ENCODE peak calls at places on chromosome 1, in eight cellular contexts. One of them, this sample, is unnamed.

GRCh38 chr1:15765495-15766194 is 7.0 kb downstream of the FBLIM1 start:
- DNase-seq in tibial nerve: no peak
- DNase-seq in sigmoid colon: no peak
- DNase-seq in K562: peak
- DNase-seq in suprapubic skin: no peak
- DNase-seq in transverse colon: no peak
- DNase-seq in A549: no peak
- DNase-seq in H1: no peak
- DNase-seq in this sample: no peak

GRCh38 chr1:235503333-235504121 is 725 bp downstream of the B3GALNT2 start:
- DNase-seq in transverse colon: peak
- DNase-seq in H1: no peak
- DNase-seq in tibial nerve: peak
- DNase-seq in A549: peak
- DNase-seq in K562: peak
- DNase-seq in sigmoid colon: peak
- DNase-seq in suprapubic skin: no peak
- DNase-seq in this sample: peak

GRCh38 chr1:153985341-153985912 is 712 bp downstream of the RAB13 start:
- DNase-seq in H1: peak
- DNase-seq in A549: no peak
- DNase-seq in suprapubic skin: peak
- DNase-seq in K562: peak
- DNase-seq in tibial nerve: peak
- DNase-seq in sigmoid colon: peak
- DNase-seq in transverse colon: peak
- DNase-seq in this sample: peak

GRCh38 chr1:104665300-104665699 is 915.6 kb downstream of the AMY1C start:
- DNase-seq in H1: no peak
- DNase-seq in transverse colon: no peak
- DNase-seq in A549: no peak
- DNase-seq in suprapubic skin: no peak
- DNase-seq in sigmoid colon: no peak
- DNase-seq in K562: no peak
- DNase-seq in tibial nerve: no peak
- DNase-seq in this sample: no peak

GRCh38 chr1:63868220-63868897 is 94.5 kb downstream of the ROR1 start:
- DNase-seq in suprapubic skin: no peak
- DNase-seq in K562: peak
- DNase-seq in A549: peak
- DNase-seq in sigmoid colon: peak
- DNase-seq in tibial nerve: no peak
- DNase-seq in transverse colon: no peak
- DNase-seq in H1: no peak
- DNase-seq in this sample: no peak

GRCh38 chr1:19028546-19029129 is 72.2 kb upstream of the IFFO2 start:
- DNase-seq in tibial nerve: no peak
- DNase-seq in A549: no peak
- DNase-seq in H1: no peak
- DNase-seq in K562: no peak
- DNase-seq in transverse colon: no peak
- DNase-seq in sigmoid colon: no peak
- DNase-seq in suprapubic skin: peak
- DNase-seq in this sample: no peak

GRCh38 chr1:245258271-245258920 is 103.6 kb downstream of the KIF26B start:
- DNase-seq in suprapubic skin: no peak
- DNase-seq in A549: no peak
- DNase-seq in K562: no peak
- DNase-seq in transverse colon: peak
- DNase-seq in H1: peak
- DNase-seq in sigmoid colon: no peak
- DNase-seq in tibial nerve: no peak
- DNase-seq in this sample: no peak

GRCh38 chr1:61056674-61057439 is 25.5 kb upstream of the NFIA start:
- DNase-seq in A549: no peak
- DNase-seq in K562: peak
- DNase-seq in transverse colon: peak
- DNase-seq in sigmoid colon: peak
- DNase-seq in H1: no peak
- DNase-seq in tibial nerve: peak
- DNase-seq in suprapubic skin: no peak
- DNase-seq in this sample: peak

GRCh38 chr1:23980006-23980724 is at the start of gene SRSF10:
- DNase-seq in K562: peak
- DNase-seq in A549: peak
- DNase-seq in sigmoid colon: peak
- DNase-seq in suprapubic skin: peak
- DNase-seq in H1: peak
- DNase-seq in transverse colon: peak
- DNase-seq in tibial nerve: peak
- DNase-seq in this sample: peak

GRCh38 chr1:23979387-23980005 is 631 bp downstream of the SRSF10 start:
- DNase-seq in A549: no peak
- DNase-seq in transverse colon: no peak
- DNase-seq in tibial nerve: peak
- DNase-seq in K562: peak
- DNase-seq in suprapubic skin: no peak
- DNase-seq in H1: no peak
- DNase-seq in sigmoid colon: no peak
- DNase-seq in this sample: no peak

GRCh38 chr1:23980725-23981063 is 567 bp upstream of the SRSF10 start:
- DNase-seq in transverse colon: peak
- DNase-seq in suprapubic skin: no peak
- DNase-seq in sigmoid colon: no peak
- DNase-seq in H1: peak
- DNase-seq in tibial nerve: peak
- DNase-seq in K562: peak
- DNase-seq in A549: no peak
- DNase-seq in this sample: peak

GRCh38 chr1:23989249-23989648 is 9.1 kb upstream of the SRSF10 start:
- DNase-seq in tibial nerve: no peak
- DNase-seq in K562: no peak
- DNase-seq in H1: no peak
- DNase-seq in suprapubic skin: no peak
- DNase-seq in transverse colon: no peak
- DNase-seq in A549: no peak
- DNase-seq in sigmoid colon: no peak
- DNase-seq in this sample: no peak

DNA sequence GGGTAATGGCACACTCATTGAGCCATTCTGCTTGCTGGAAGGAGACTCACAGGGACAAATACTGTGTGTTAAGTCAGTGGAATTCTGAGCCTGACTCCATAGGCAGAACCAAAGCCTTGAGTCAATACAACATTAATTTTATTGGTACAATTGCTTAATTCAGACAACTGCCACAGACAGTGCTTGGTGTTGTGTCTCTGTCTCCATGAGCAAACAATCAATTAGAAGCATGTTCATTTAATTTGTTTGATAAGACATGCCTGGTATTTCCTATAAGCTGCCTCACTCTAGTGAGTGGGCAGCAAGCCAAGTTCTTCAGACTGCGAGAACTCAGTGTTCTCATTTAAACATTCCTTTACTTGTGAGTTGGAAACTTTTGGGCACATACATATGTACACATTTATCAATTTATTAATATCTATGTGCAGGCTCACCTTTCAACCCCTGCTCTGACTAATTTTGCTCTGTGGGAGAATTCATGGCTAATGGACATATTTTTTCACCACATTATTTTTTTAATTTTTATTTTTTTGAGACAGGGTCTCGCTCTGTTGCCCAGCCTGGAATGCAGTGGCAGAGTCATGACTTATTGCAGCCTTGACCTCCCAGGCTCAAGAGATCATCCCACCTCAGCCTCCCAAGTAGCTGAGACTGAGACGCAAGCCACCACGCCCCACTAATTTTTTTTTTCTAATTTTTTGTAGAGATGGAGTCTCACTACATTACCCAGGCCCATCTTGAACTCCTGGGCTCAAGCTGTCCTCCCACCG is 4.5 kb upstream of the SRSF10 start:
- DNase-seq in H1: no peak
- DNase-seq in transverse colon: peak
- DNase-seq in tibial nerve: no peak
- DNase-seq in suprapubic skin: no peak
- DNase-seq in sigmoid colon: no peak
- DNase-seq in K562: no peak
- DNase-seq in A549: no peak
- DNase-seq in this sample: no peak
- H3K27ac ChIP-seq in H1: no peak
- H3K27ac ChIP-seq in transverse colon: peak
- H3K27ac ChIP-seq in tibial nerve: no peak
- H3K27ac ChIP-seq in suprapubic skin: peak
- H3K27ac ChIP-seq in sigmoid colon: peak
- H3K27ac ChIP-seq in K562: no peak
- H3K27ac ChIP-seq in A549: peak
- H3K27ac ChIP-seq in this sample: no peak

GRCh38 chr1:181081399-181081798 is 7.1 kb upstream of the IER5 start:
- DNase-seq in sigmoid colon: no peak
- DNase-seq in tibial nerve: no peak
- DNase-seq in suprapubic skin: no peak
- DNase-seq in K562: no peak
- DNase-seq in H1: no peak
- DNase-seq in transverse colon: no peak
- DNase-seq in A549: no peak
- DNase-seq in this sample: no peak

GRCh38 chr1:181079382-181079781 is 9.1 kb upstream of the IER5 start:
- DNase-seq in H1: no peak
- DNase-seq in suprapubic skin: no peak
- DNase-seq in transverse colon: no peak
- DNase-seq in tibial nerve: no peak
- DNase-seq in A549: no peak
- DNase-seq in sigmoid colon: no peak
- DNase-seq in K562: no peak
- DNase-seq in this sample: no peak

GRCh38 chr1:181080543-181080942 is 8.0 kb upstream of the IER5 start:
- DNase-seq in A549: no peak
- DNase-seq in transverse colon: no peak
- DNase-seq in H1: no peak
- DNase-seq in K562: no peak
- DNase-seq in tibial nerve: no peak
- DNase-seq in sigmoid colon: no peak
- DNase-seq in suprapubic skin: no peak
- DNase-seq in this sample: no peak

GRCh38 chr1:181077576-181078242 is 10.8 kb upstream of the IER5 start:
- DNase-seq in tibial nerve: no peak
- DNase-seq in suprapubic skin: no peak
- DNase-seq in transverse colon: no peak
- DNase-seq in H1: no peak
- DNase-seq in K562: no peak
- DNase-seq in sigmoid colon: no peak
- DNase-seq in A549: no peak
- DNase-seq in this sample: no peak

DNA sequence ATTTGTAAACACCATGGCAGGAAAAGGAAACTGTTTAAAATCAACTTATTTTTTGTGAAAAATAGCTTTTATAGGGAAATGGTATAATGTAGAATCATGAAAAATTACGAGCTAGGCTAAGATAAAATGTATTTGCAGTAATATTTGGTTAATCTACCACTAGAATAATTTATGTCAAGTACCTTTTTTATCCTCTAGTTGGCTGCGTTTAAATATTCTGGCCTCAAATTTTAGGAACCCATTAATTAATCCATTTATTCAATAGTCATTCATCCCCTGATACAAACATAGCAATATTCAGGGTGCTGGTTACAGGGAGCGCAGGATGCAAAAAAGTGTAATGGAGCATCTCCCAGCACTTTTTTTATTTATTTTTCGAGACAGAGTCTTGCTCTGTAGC is 8.6 kb upstream of the IER5 start:
- DNase-seq in H1: no peak
- DNase-seq in sigmoid colon: no peak
- DNase-seq in suprapubic skin: no peak
- DNase-seq in A549: no peak
- DNase-seq in K562: no peak
- DNase-seq in transverse colon: no peak
- DNase-seq in tibial nerve: no peak
- DNase-seq in this sample: no peak
- TF ChIP-seq EP300 in H1: no peak
- TF ChIP-seq EP300 in sigmoid colon: no peak
- TF ChIP-seq EP300 in suprapubic skin: no peak
- TF ChIP-seq EP300 in A549: no peak
- TF ChIP-seq EP300 in K562: no peak
- TF ChIP-seq EP300 in transverse colon: no peak
- TF ChIP-seq EP300 in tibial nerve: no peak
- TF ChIP-seq EP300 in this sample: no peak

DNA sequence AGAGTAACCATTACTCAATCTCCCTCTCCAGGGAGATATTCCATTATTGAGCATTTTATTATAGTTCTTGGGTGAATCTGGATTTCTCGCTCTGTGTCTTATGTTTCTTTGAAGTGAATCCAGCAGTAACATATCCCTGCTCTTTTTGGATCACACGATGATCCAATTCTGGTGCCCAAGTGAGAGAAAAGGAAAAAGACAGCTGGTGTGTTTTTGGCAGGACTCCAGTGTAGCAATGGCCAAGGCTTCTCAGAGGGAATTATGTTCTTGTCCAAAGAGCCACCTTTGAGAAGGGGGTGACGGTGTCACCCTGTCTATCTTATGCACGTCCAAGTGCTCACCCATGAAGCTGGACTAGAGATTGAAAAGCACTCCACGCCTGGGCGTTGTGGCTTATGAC is 140.3 kb upstream of the ERRFI1 start:
- DNase-seq in K562: no peak
- DNase-seq in H1: no peak
- DNase-seq in A549: no peak
- DNase-seq in transverse colon: no peak
- DNase-seq in suprapubic skin: no peak
- DNase-seq in tibial nerve: no peak
- DNase-seq in sigmoid colon: no peak
- DNase-seq in this sample: no peak
- H3K27ac ChIP-seq in K562: no peak
- H3K27ac ChIP-seq in H1: peak
- H3K27ac ChIP-seq in A549: peak
- H3K27ac ChIP-seq in transverse colon: no peak
- H3K27ac ChIP-seq in suprapubic skin: no peak
- H3K27ac ChIP-seq in tibial nerve: no peak
- H3K27ac ChIP-seq in sigmoid colon: peak
- H3K27ac ChIP-seq in this sample: no peak

GRCh38 chr1:203448521-203449061 is 27.0 kb upstream of the PRELP start:
- DNase-seq in sigmoid colon: peak
- DNase-seq in transverse colon: no peak
- DNase-seq in K562: no peak
- DNase-seq in A549: no peak
- DNase-seq in tibial nerve: peak
- DNase-seq in suprapubic skin: no peak
- DNase-seq in H1: no peak
- DNase-seq in this sample: peak

GRCh38 chr1:203450541-203451149 is 25.0 kb upstream of the PRELP start:
- DNase-seq in tibial nerve: no peak
- DNase-seq in K562: peak
- DNase-seq in transverse colon: no peak
- DNase-seq in H1: no peak
- DNase-seq in A549: no peak
- DNase-seq in suprapubic skin: no peak
- DNase-seq in sigmoid colon: no peak
- DNase-seq in this sample: no peak

GRCh38 chr1:203451849-203452784 is 23.5 kb upstream of the PRELP start:
- DNase-seq in H1: no peak
- DNase-seq in transverse colon: no peak
- DNase-seq in A549: no peak
- DNase-seq in sigmoid colon: no peak
- DNase-seq in suprapubic skin: no peak
- DNase-seq in K562: no peak
- DNase-seq in tibial nerve: no peak
- DNase-seq in this sample: no peak

GRCh38 chr1:203447147-203447546 is 28.5 kb upstream of the PRELP start:
- DNase-seq in tibial nerve: no peak
- DNase-seq in transverse colon: no peak
- DNase-seq in K562: no peak
- DNase-seq in H1: no peak
- DNase-seq in sigmoid colon: no peak
- DNase-seq in A549: no peak
- DNase-seq in suprapubic skin: no peak
- DNase-seq in this sample: no peak

DNA sequence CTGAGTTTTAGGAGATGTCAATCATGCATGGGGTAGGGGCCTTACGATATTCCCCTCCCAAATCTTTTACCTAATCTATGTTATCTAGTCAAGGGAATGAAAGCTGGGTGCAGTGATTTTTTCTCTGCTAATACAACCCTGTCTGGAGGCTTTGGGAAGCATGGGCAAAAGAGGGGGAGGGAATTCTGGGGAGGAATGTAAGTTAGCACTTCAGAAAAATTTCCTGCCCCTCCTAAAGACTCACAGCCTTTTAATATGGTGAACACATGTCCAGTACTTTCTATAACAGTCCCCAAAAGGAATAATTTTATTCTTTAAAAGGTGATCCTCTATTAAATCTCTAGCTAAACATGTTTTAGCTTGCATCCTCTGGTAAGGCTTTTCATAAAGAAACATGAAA is 25.6 kb upstream of the PRELP start:
- DNase-seq in suprapubic skin: no peak
- DNase-seq in tibial nerve: no peak
- DNase-seq in K562: no peak
- DNase-seq in H1: no peak
- DNase-seq in transverse colon: no peak
- DNase-seq in sigmoid colon: no peak
- DNase-seq in A549: no peak
- DNase-seq in this sample: no peak
- TF ChIP-seq EP300 in suprapubic skin: no peak
- TF ChIP-seq EP300 in tibial nerve: no peak
- TF ChIP-seq EP300 in K562: no peak
- TF ChIP-seq EP300 in H1: no peak
- TF ChIP-seq EP300 in transverse colon: no peak
- TF ChIP-seq EP300 in sigmoid colon: no peak
- TF ChIP-seq EP300 in A549: no peak
- TF ChIP-seq EP300 in this sample: no peak